ENCODE peak calls at places on chromosomes 16 and 17, in four cellular contexts. T is left ventricle myocardium inferior, H is gastrocnemius medialis, G is stomach. C is an unnamed sample. For H3K4me1, the result is how much of the 10 kb centered on the place peaks cover.

GRCh38 chr16:58488531-58488930 is 11.4 kb upstream of the NDRG4 start:
- DNase-seq in H (no peak), T (no peak), G (no peak), C (no peak)

GRCh38 chr17:42310281-42311156 is 22.2 kb downstream of the STAT5A start:
- DNase-seq in T (no peak), G (no peak), H (no peak), C (no peak)

GRCh38 chr16:77327717-77328116 is 107.1 kb downstream of the ADAMTS18 start:
- DNase-seq in G (no peak), T (no peak), H (no peak), C (no peak)

GRCh38 chr17:2996208-2996855 is 67.1 kb downstream of the OR1D5 start:
- DNase-seq in H (no peak), T (no peak), G (peak), C (no peak)

GRCh38 chr16:75238132-75238852 is 13.1 kb downstream of the BCAR1 start:
- DNase-seq in T (peak), G (peak), H (peak), C (peak)

GRCh38 chr16:10752843-10753523 is 9.3 kb downstream of the NUBP1 start:
- DNase-seq in G (peak), H (peak), T (peak), C (peak)

GRCh38 chr17:12900474-12900873 is 111.2 kb downstream of the ARHGAP44 start:
- DNase-seq in T (no peak), G (peak), H (no peak), C (no peak)

GRCh38 chr16:85252461-85252860 is 140.2 kb upstream of the CIBAR2 start:
- DNase-seq in T (no peak), G (no peak), H (no peak), C (no peak)

GRCh38 chr16:61471737-61472136 is 564.5 kb downstream of the CDH8 start:
- DNase-seq in H (no peak), G (no peak), T (no peak), C (no peak)

GRCh38 chr16:25788637-25789036 is 96.9 kb downstream of the HS3ST4 start:
- DNase-seq in G (no peak), T (no peak), H (no peak), C (no peak)

GRCh38 chr16:71214771-71215381 is 15.6 kb downstream of the HYDIN start:
- DNase-seq in G (no peak), T (no peak), H (no peak), C (no peak)

GRCh38 chr17:2075336-2076056 is 20.6 kb downstream of the HIC1 start:
- DNase-seq in T (no peak), G (no peak), H (no peak), C (peak)

DNA sequence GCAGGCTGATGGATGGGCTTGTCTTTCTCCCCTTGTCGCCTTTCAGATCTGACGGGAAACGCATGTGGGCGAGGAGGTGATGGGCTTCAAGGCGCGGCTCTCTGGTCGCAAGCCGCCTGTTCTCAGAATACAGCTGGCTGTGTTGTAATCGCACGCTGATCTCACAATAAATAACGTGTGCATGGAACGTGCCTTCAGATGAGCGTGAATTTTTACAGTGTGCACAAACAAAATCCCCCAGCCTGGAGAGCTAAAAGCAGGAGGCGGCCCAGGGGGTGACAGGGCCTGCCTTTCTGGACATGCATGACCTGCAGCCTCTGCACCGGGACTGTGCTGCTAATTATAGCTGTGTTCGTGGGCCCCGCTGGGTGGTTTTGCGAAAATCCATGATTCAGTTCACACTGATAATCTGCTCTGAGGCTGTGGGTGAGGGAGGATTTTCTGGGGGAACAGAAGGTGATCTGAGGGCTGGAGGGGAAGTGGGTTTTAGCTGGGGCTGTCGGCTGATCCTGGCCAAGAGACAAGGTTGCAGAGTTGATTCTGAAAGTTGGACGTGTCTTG is 187.7 kb upstream of the ZNF469 start:
- DNase-seq in T (no peak), G (no peak), H (no peak), C (no peak)
- H3K4me3 ChIP-seq in T (no peak), G (no peak), H (peak), C (no peak)

GRCh38 chr17:21282850-21283249 is 1.7 kb upstream of the MAP2K3 start:
- DNase-seq in G (no peak), T (no peak), H (no peak), C (no peak)

GRCh38 chr17:21280081-21280518 is 4.4 kb upstream of the MAP2K3 start:
- DNase-seq in H (peak), G (peak), T (peak), C (peak)

GRCh38 chr17:21283482-21284318 is 811 bp upstream of the MAP2K3 start:
- DNase-seq in T (no peak), H (no peak), G (peak), C (no peak)

GRCh38 chr17:21284319-21285163 is at the start of gene MAP2K3:
- DNase-seq in T (peak), H (peak), G (peak), C (peak)

GRCh38 chr17:21282231-21282630 is 2.3 kb upstream of the MAP2K3 start:
- DNase-seq in G (no peak), H (peak), T (no peak), C (no peak)
- H3K4me1 ChIP-seq in G (half or more), H (under half), T (half or more), C (half or more)

GRCh38 chr17:44605116-44605505 is 47.8 kb downstream of the FZD2 start:
- DNase-seq in T (no peak), G (no peak), H (no peak), C (no peak)
- H3K4me3 ChIP-seq in T (no peak), G (no peak), H (no peak), C (no peak)

GRCh38 chr17:40068584-40068916 is 5.8 kb downstream of the THRA start:
- DNase-seq in G (no peak), H (no peak), T (no peak), C (no peak)

GRCh38 chr17:40070644-40070894 is 7.8 kb downstream of the THRA start:
- DNase-seq in H (no peak), G (no peak), T (no peak), C (no peak)

GRCh38 chr17:40068917-40069750 is 6.4 kb downstream of the THRA start:
- DNase-seq in G (peak), T (peak), H (peak), C (peak)

GRCh38 chr17:40070895-40071719 is 8.3 kb downstream of the THRA start:
- DNase-seq in T (peak), G (peak), H (peak), C (peak)

GRCh38 chr17:40069751-40070643 is 7.2 kb downstream of the THRA start:
- DNase-seq in T (no peak), H (peak), G (peak), C (peak)
- H3K4me1 ChIP-seq in T (half or more), H (half or more), G (half or more), C (half or more)

GRCh38 chr16:73086108-73086507 is 38.2 kb upstream of the ZFHX3 start:
- DNase-seq in H (no peak), T (no peak), G (no peak), C (no peak)
- H3K4me3 ChIP-seq in H (no peak), T (no peak), G (no peak), C (no peak)

DNA sequence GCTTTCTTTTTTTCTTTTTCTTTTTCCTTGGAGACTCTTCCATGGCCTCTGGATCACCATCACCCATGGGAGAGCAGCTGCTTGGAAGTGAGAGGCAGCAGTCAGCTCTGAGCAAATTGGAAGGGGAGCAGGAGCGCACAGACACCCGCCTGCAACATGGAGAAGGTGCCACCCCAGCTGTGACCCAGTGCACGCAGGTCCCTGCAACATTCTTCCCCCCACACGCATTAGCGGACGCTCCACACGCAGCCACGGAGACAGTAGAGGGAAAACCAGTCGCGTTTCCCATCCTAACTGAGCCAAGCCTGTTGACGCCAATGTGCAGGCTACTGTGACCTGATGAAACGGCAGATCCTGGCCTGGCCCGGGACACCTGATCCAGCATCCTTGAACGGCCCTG is 20.4 kb upstream of the CYTH1 start:
- DNase-seq in T (no peak), G (no peak), H (no peak), C (no peak)
- H3K4me1 ChIP-seq in T (under half), G (under half), H (under half), C (under half)

DNA sequence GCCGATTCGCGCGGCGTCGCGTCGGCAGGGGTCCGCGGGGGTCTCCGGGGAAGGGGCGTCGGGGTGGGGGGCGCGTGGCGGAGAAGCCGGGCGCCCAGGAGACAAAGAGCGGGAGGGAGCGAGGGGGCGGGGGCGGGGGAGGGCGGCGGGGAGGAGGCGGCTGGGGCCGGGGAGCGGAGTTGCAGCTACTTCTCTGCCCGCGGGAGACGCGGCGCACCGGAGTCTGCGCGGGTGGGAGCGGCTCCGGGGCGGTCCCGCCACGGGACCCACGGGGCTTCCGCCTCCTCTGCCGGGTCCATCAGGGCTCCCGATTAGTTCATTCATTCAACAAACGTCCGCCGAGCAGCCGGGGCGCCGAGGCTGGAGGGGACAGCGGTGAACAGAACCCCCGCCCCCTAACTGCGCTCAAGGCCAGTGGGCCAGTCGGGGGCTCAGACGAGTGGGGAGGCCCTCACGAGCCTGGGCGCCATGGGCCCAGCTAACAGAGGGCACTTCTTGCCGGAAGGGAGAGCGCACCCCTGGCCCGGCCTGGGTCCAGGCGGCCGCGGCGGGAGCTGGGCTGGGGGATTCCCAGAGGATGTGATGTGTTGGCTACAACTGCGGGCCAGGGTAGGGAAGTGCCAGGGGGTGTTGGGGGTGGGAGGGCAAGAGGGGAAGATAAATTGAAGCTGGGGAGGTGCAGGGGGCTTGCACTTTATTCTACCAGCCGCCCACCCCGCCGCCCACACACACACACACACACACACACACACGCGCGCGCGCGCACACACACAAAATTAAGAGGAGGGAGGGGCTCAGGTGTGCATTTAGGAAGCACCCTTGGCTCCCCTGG is at the start of gene SAMD14:
- DNase-seq in T (no peak), G (no peak), H (no peak), C (no peak)
- H3K4me3 ChIP-seq in T (peak), G (peak), H (peak), C (peak)

C was measured in heart right ventricle.